ENCODE peak calls at places on chromosomes 16 and 17, in seven cellular contexts. J is hepatocyte; H is left ventricle myocardium inferior; U is HepG2; W is A549; B is body of pancreas; Z is CD4-positive, alpha-beta T cell. K is an unnamed sample. For H3K9me3, the result is how much of the 10 kb centered on the place peaks cover.

GRCh38 chr17:69088643-69089200 is 28.0 kb upstream of the ABCA9 start:
- DNase-seq in B (no peak), Z (no peak), J (no peak), U (no peak), H (no peak), W (no peak), K (no peak)

GRCh38 chr17:38453951-38454421 is 25.7 kb downstream of the ARHGAP23 start:
- DNase-seq in U (no peak), W (no peak), J (peak), B (no peak), H (no peak), Z (no peak), K (no peak)

GRCh38 chr17:48908853-48909394 is 717 bp downstream of the UBE2Z start:
- DNase-seq in J (peak), Z (peak), H (peak), B (peak), W (peak), U (peak), K (peak)

GRCh38 chr16:50671644-50672260 is 9.4 kb downstream of the SNX20 start:
- DNase-seq in W (no peak), U (peak), Z (no peak), B (no peak), H (no peak), J (no peak), K (no peak)

GRCh38 chr16:65809627-65810026 is 556.9 kb upstream of the CDH5 start:
- DNase-seq in B (no peak), Z (no peak), J (no peak), W (no peak), U (no peak), H (no peak), K (no peak)

GRCh38 chr16:26992661-26993365 is 73.9 kb upstream of the C16orf82 start:
- DNase-seq in Z (no peak), B (no peak), U (no peak), H (no peak), J (peak), W (no peak), K (no peak)

GRCh38 chr17:9226794-9227135 is 205.5 kb downstream of the NTN1 start:
- DNase-seq in Z (peak), J (no peak), U (no peak), B (no peak), H (no peak), W (no peak), K (peak)

GRCh38 chr17:74734256-74734655 is 2.8 kb upstream of the RAB37 start:
- DNase-seq in W (no peak), B (no peak), Z (no peak), U (no peak), H (no peak), J (no peak), K (no peak)

GRCh38 chr16:53785044-53785443 is 81.1 kb downstream of the FTO start:
- DNase-seq in W (no peak), U (no peak), J (no peak), B (no peak), H (no peak), Z (no peak), K (no peak)

GRCh38 chr16:68375801-68376536 is 65.2 kb downstream of the PRMT7 start:
- DNase-seq in J (no peak), U (no peak), H (no peak), Z (no peak), B (no peak), W (no peak), K (no peak)

GRCh38 chr17:49708515-49709161 is 874 bp upstream of the SLC35B1 start:
- DNase-seq in W (no peak), Z (no peak), J (no peak), B (no peak), H (no peak), U (no peak), K (peak)

GRCh38 chr16:84741351-84741791 is 41.6 kb downstream of the USP10 start:
- DNase-seq in W (no peak), Z (no peak), U (no peak), B (no peak), H (no peak), J (no peak), K (no peak)

GRCh38 chr17:64707077-64707591 is 45.0 kb upstream of the SMURF2 start:
- DNase-seq in H (peak), B (peak), Z (no peak), J (peak), W (peak), U (peak), K (no peak)

GRCh38 chr17:81566461-81567126 is 14.4 kb upstream of the FAAP100 start:
- DNase-seq in B (peak), U (no peak), W (peak), J (peak), H (peak), Z (no peak), K (no peak)

GRCh38 chr17:73307130-73307529 is 4.7 kb downstream of the CDC42EP4 start:
- DNase-seq in J (no peak), H (peak), Z (no peak), W (no peak), B (peak), U (no peak), K (no peak)

GRCh38 chr17:72121164-72122001 is 563 bp downstream of the SOX9 start:
- DNase-seq in B (peak), W (peak), J (peak), Z (no peak), U (no peak), H (peak), K (no peak)

DNA sequence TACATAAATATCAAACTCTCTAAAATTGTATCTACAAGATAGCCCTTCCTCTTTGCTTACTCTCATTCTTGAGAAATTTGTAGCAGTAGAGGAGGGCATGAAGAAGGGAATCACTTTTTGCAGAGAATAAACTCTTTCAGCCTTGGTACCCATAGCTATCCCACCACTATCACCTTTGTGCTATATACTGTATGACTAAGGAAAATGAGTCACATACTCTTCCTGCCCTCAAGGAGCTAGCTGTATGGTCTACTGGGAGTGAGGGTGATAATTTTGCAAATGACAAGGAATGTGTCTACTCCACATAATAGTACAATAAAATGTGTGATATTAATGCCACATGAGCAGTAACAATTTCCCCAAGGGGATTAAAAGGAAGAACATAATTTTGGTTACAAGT is 184.6 kb upstream of the WSB1 start:
- DNase-seq in W (no peak), J (no peak), Z (no peak), B (no peak), H (no peak), U (no peak), K (no peak)
- H3K9me3 ChIP-seq in W (under half), J (under half), Z (under half), B (under half), H (under half), U (under half), K (under half)

DNA sequence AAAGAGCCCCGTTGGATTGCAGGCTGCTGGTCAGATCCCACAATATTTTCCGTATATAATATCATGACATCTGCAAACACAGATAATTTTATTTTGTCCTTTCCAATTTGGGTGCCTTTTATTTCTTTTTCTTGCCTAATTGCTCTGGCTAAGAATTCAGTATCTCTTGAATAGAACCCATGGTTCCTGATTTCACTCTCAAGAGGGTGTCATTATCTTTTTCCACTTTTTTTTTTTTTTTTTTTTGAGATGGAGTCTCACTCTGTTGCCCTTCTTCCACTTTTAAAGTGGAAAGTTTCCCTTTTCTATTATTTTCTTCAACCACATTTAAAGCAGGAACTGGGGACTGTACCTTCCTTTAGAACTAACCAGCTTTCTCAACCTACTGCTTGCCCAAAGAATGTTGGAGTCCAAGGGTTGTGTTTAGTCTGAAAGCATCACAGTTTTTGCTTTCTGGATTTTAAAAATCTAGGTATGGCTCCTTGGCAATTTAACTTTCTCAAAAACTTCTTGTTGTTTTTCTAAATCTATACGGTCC is 31.1 kb downstream of the SLFN11 start:
- DNase-seq in H (no peak), W (no peak), Z (no peak), B (no peak), U (no peak), J (no peak), K (no peak)
- H3K9me3 ChIP-seq in H (under half), W (under half), Z (under half), B (under half), U (under half), J (under half), K (under half)

GRCh38 chr16:77866769-77867168 is 78.4 kb downstream of the VAT1L start:
- DNase-seq in Z (no peak), J (no peak), H (no peak), U (no peak), W (no peak), B (no peak), K (no peak)
- H3K9me3 ChIP-seq in Z (under half), J (under half), H (under half), U (under half), W (under half), B (under half), K (under half)

DNA sequence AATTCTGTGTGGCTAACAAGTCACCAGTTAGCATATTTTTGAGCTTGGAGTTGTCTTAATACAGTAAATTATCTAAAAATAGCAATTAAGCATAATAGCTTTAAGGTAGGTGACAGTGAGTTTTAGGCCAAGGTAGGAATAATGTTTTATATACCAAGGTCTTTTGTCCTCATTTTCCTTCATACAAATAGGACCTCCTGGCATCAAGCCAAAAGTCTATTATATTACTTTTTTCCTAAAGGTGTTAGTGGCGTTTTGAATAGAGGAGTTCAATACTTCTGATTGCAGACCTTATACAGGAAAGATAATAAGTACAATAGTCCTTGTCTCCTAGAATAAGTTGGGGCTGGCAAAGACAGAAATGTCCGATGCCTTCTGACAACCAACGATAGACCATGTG is 2277.7 kb downstream of the TP53TG3F start:
- DNase-seq in Z (no peak), B (no peak), J (no peak), W (no peak), H (no peak), U (no peak), K (no peak)
- H3K9me3 ChIP-seq in Z (under half), B (under half), J (under half), W (under half), H (under half), U (half or more), K (under half)